ENCODE peak calls at places on chromosomes 1 and 21, in five cellular contexts. R, G, U, F and H are unnamed samples. For H3K9me3, the result is how much of the 10 kb centered on the place peaks cover.

GRCh38 chr21:14850394-14850793 is 214.4 kb downstream of the NRIP1 start:
- DNase-seq in R (no peak), G (no peak), U (no peak), F (no peak), H (peak)

GRCh38 chr1:26021647-26022403 is at the start of gene EXTL1:
- DNase-seq in R (peak), G (no peak), U (peak), F (no peak), H (no peak)

GRCh38 chr1:83999316-83999819 is 436 bp upstream of the TTLL7 start:
- DNase-seq in R (no peak), G (peak), U (peak), F (peak), H (peak)

GRCh38 chr21:15015622-15016471 is 49.0 kb downstream of the NRIP1 start:
- DNase-seq in R (no peak), G (no peak), U (no peak), F (no peak), H (peak)

GRCh38 chr1:59139396-59139795 is 157.5 kb upstream of the FGGY start:
- DNase-seq in R (peak), G (no peak), U (no peak), F (no peak), H (no peak)

GRCh38 chr1:33902486-33903209 is 38.8 kb downstream of the HMGB4 start:
- DNase-seq in R (peak), G (no peak), U (no peak), F (peak), H (no peak)

GRCh38 chr1:73803380-73803779 is 394.6 kb downstream of the LRRIQ3 start:
- DNase-seq in R (no peak), G (no peak), U (no peak), F (no peak), H (no peak)

GRCh38 chr1:87226341-87226760 is 102.3 kb upstream of the LMO4 start:
- DNase-seq in R (peak), G (peak), U (peak), F (no peak), H (peak)

GRCh38 chr1:43992232-43992995 is 1.0 kb downstream of the CCDC24 start:
- DNase-seq in R (no peak), G (no peak), U (no peak), F (no peak), H (no peak)

GRCh38 chr1:30508651-30509050 is 214.7 kb downstream of the MATN1 start:
- DNase-seq in R (no peak), G (no peak), U (no peak), F (no peak), H (no peak)

GRCh38 chr1:230754831-230755230 is 7.6 kb downstream of the CAPN9 start:
- DNase-seq in R (peak), G (no peak), U (no peak), F (no peak), H (no peak)

DNA sequence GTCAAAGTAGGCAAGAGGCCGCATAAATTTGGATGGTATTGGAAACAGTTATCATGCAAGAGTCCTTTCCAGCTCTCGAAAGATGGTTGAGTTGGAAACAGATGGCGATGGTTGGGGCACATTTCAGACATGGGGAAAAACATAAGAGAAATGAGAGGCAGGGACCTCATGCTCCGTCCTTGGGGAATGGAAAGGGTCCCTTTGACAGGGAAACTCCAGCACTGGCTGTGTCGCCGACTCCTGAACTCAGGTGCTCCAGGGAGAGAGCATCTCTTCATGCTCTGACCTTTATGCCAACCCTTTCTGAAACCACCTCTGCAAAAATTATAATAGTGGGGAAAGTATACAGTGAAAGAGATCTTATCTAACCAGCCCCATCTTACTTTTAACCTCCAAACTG is 36.8 kb upstream of the COL6A2 start:
- DNase-seq in R (no peak), G (no peak), U (no peak), F (no peak), H (no peak)
- H3K9me3 ChIP-seq in R (under half), G (under half), U (under half), F (under half), H (under half)

GRCh38 chr1:220527279-220528048 is 472 bp upstream of the MARK1 start:
- DNase-seq in R (peak), G (no peak), U (peak), F (no peak), H (no peak)

GRCh38 chr1:220526294-220526693 is 1.6 kb upstream of the MARK1 start:
- DNase-seq in R (no peak), G (no peak), U (no peak), F (no peak), H (no peak)

GRCh38 chr1:220528049-220528678 is at the start of gene MARK1:
- DNase-seq in R (peak), G (peak), U (peak), F (no peak), H (no peak)

GRCh38 chr1:220528679-220529529 is 968 bp downstream of the MARK1 start:
- DNase-seq in R (peak), G (no peak), U (peak), F (no peak), H (no peak)

DNA sequence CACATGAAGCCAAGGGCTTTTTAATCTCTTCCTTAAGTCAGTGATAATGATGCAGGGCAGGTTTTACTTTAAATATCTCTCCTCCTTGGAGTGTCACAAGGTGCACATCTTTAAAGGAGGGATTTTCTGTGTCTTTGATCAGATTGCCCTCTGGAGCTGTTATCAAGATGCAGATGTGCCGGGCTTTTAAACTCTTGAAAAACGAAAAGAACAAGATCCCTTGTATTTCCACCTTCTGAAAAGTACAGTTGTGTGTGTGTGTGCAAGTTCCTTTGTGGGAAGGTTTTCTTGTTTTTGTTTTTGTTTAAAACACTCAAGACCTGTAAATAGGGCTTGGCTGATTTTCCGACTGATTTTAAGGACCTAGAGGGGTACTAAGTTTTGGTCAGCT is 1.6 kb downstream of the MARK1 start:
- DNase-seq in R (no peak), G (no peak), U (no peak), F (no peak), H (no peak)
- TF ChIP-seq CTCF in R (no peak), G (no peak), U (no peak), F (no peak), H (no peak)

DNA sequence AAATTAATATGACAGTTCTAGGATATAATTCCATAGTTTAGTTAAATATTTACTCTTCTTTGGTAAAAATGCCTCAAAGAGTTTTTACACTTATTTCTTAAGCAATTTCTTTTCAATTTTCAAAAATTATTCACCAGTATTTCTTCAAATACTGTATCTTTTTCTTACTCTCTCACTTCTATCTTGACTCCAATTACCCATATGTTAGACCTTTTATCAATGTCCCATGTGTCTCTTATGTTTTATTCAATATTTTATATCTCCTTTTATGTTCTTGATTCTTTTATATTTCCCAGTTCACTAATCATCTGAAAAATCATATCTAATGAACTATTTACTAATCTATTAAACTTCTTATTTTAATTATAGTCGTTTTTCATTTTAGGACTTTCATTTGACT is 11.5 kb upstream of the LRIF1 start:
- DNase-seq in R (no peak), G (no peak), U (no peak), F (no peak), H (no peak)
- H3K9me3 ChIP-seq in R (under half), G (under half), U (under half), F (under half), H (under half)

DNA sequence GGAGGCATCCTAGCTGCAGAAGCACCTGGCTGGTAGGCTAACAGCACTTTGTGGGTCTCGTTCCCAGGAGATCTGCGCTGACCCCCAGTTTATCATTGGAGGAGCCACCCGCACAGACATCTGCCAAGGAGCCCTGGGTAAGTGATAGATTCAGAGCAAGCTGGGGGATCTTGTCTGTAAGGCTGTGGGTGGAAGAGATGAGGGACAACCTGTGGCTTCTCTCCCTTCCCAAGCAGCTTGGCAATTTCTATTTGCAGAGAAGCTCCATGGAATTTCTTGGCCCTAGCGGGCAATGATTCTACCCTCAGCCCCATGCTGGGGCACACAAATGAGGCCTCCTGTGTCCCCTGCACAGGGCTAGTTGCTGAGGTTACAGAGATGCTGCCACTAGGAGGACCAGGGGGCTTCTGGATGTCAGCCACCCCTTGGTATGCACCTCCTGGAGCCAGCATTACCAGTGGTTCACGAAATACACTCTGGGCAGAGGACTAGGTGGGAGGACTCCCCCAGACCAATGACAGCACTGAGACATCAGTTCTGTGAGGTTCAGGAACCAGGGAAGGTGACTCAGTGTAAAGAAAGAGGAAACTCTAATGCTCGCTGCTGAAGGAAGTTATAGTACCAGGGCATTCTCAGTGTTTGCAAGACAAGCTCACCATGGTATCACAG is 5.5 kb downstream of the CAPN2 start:
- DNase-seq in R (no peak), G (no peak), U (no peak), F (no peak), H (no peak)
- TF ChIP-seq CTCF in R (no peak), G (no peak), U (no peak), F (no peak), H (no peak)

DNA sequence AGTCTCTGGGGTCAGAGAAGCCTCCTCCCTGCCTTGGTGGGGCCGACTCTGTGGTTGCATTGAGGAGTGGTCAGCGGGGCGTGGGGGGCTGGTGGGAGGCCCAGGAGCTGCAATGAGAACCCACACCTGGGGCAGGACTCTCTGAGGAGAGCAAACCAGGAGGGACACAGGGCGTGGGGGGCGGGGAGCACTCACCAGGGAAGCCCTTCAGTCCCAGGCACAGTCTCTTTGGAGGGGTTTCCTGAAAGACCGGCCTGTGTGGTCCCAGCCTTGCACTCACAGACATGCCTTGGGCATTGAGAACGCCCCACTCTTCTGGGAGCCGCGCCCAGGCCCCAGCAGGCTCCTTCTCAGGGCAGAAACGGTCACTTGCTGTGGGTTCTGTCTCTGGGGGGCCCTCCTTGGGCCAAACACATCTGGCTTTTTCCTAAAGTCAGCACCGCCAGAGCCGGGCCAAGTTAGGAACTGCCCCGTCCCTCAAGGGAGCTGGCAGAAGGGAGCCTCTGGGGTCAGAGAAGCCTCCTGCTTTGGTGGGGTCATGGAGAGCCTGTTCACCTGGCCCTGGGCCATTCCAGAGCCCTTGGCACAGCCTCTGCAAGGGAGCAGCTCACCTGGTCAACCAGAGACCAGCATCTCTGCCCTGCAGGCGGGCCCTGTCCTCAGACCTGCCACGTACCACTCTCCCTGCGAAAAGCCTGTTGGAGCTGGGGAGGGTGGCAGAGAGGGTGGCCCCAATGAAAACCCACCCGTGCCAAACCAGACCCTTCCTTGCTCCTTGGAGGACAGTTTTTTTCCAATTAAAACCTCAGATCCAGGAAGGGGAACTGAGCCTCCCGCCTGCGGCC is 59.9 kb upstream of the TTC34 start:
- DNase-seq in R (no peak), G (no peak), U (no peak), F (no peak), H (no peak)
- H3K9me3 ChIP-seq in R (under half), G (under half), U (under half), F (under half), H (half or more)

GRCh38 chr1:205961970-205962820 is 18.9 kb upstream of the SLC26A9 start:
- DNase-seq in R (peak), G (peak), U (peak), F (no peak), H (no peak)

GRCh38 chr1:205963352-205963751 is 20.1 kb upstream of the SLC26A9 start:
- DNase-seq in R (no peak), G (no peak), U (no peak), F (no peak), H (no peak)

GRCh38 chr1:205963756-205964155 is 20.5 kb upstream of the SLC26A9 start:
- DNase-seq in R (no peak), G (no peak), U (no peak), F (no peak), H (no peak)

GRCh38 chr1:205961405-205961804 is 18.1 kb upstream of the SLC26A9 start:
- DNase-seq in R (peak), G (no peak), U (peak), F (no peak), H (no peak)

DNA sequence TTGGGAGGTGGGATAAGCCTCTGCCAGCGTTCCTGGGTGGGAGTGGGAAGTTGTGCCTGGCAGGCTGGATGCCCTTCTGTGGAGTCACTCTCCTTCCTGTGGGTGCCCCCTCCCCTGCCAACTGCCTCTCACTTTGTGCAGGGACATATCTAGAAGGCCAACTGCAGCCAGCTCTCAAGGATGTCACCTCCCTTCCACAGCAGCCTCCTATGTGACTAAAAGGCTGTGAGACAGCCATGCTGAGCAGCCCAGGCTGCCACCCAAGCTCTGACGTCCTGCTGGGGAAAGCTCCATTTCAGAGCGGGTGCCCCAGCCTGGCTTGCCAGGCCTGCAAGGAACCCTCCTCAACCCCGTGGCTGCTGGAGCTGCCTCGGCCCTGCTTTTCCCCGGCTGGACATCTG is 19.6 kb upstream of the SLC26A9 start:
- DNase-seq in R (no peak), G (no peak), U (no peak), F (no peak), H (no peak)
- TF ChIP-seq CTCF in R (no peak), G (no peak), U (no peak), F (no peak), H (no peak)